ENCODE peak calls at places on chromosomes 3 and 15, in seven cellular contexts. One of them, this sample, is unnamed.

GRCh38 chr15:75725021-75725718 is 12.5 kb upstream of the CSPG4 start:
- DNase-seq in body of pancreas: no peak
- DNase-seq in COR-L47: no peak
- DNase-seq in HS-5: no peak
- DNase-seq in stimulated activated CD8-positive, alpha-beta memory T cell treated with anti-CD3 and anti-CD28 coated beads, Interleukin-15, amount 100 ng/mL, for 24 hours: no peak
- DNase-seq in activated CD4-positive, alpha-beta T cell treated with anti-CD3 and anti-CD28 coated beads, Interleukin-2, amount 10 ng/mL, durations not matched to agents 7 days and 5 days: no peak
- DNase-seq in NCI-H748 treated with DMSO at 0.1 percent for 48 hours: no peak
- DNase-seq in this sample: no peak

GRCh38 chr3:41893977-41894376 is 67.9 kb downstream of the ULK4 start:
- DNase-seq in COR-L47: peak; percentile 6
- DNase-seq in NCI-H748 treated with DMSO at 0.1 percent for 48 hours: no peak
- DNase-seq in body of pancreas: peak; percentile 13
- DNase-seq in HS-5: peak; percentile 23
- DNase-seq in stimulated activated CD8-positive, alpha-beta memory T cell treated with anti-CD3 and anti-CD28 coated beads, Interleukin-15, amount 100 ng/mL, for 24 hours: no peak
- DNase-seq in activated CD4-positive, alpha-beta T cell treated with anti-CD3 and anti-CD28 coated beads, Interleukin-2, amount 10 ng/mL, durations not matched to agents 7 days and 5 days: peak; percentile 19
- DNase-seq in this sample: no peak

GRCh38 chr15:52308446-52309153 is 13.0 kb upstream of the MYO5C start:
- DNase-seq in NCI-H748 treated with DMSO at 0.1 percent for 48 hours: no peak
- DNase-seq in stimulated activated CD8-positive, alpha-beta memory T cell treated with anti-CD3 and anti-CD28 coated beads, Interleukin-15, amount 100 ng/mL, for 24 hours: no peak
- DNase-seq in activated CD4-positive, alpha-beta T cell treated with anti-CD3 and anti-CD28 coated beads, Interleukin-2, amount 10 ng/mL, durations not matched to agents 7 days and 5 days: no peak
- DNase-seq in HS-5: no peak
- DNase-seq in COR-L47: no peak
- DNase-seq in body of pancreas: no peak
- DNase-seq in this sample: no peak

GRCh38 chr3:142560118-142560517 is 18.4 kb downstream of the ATR start:
- DNase-seq in NCI-H748 treated with DMSO at 0.1 percent for 48 hours: no peak
- DNase-seq in stimulated activated CD8-positive, alpha-beta memory T cell treated with anti-CD3 and anti-CD28 coated beads, Interleukin-15, amount 100 ng/mL, for 24 hours: no peak
- DNase-seq in HS-5: no peak
- DNase-seq in COR-L47: no peak
- DNase-seq in activated CD4-positive, alpha-beta T cell treated with anti-CD3 and anti-CD28 coated beads, Interleukin-2, amount 10 ng/mL, durations not matched to agents 7 days and 5 days: no peak
- DNase-seq in body of pancreas: no peak
- DNase-seq in this sample: no peak

GRCh38 chr3:129366312-129366831 is 62.1 kb downstream of the EFCAB12 start:
- DNase-seq in activated CD4-positive, alpha-beta T cell treated with anti-CD3 and anti-CD28 coated beads, Interleukin-2, amount 10 ng/mL, durations not matched to agents 7 days and 5 days: no peak
- DNase-seq in COR-L47: no peak
- DNase-seq in HS-5: no peak
- DNase-seq in NCI-H748 treated with DMSO at 0.1 percent for 48 hours: no peak
- DNase-seq in body of pancreas: no peak
- DNase-seq in stimulated activated CD8-positive, alpha-beta memory T cell treated with anti-CD3 and anti-CD28 coated beads, Interleukin-15, amount 100 ng/mL, for 24 hours: no peak
- DNase-seq in this sample: no peak

GRCh38 chr3:97940034-97940433 is 32.2 kb downstream of the RIOX2 start:
- DNase-seq in NCI-H748 treated with DMSO at 0.1 percent for 48 hours: peak; percentile 25
- DNase-seq in HS-5: no peak
- DNase-seq in activated CD4-positive, alpha-beta T cell treated with anti-CD3 and anti-CD28 coated beads, Interleukin-2, amount 10 ng/mL, durations not matched to agents 7 days and 5 days: peak; percentile 9
- DNase-seq in stimulated activated CD8-positive, alpha-beta memory T cell treated with anti-CD3 and anti-CD28 coated beads, Interleukin-15, amount 100 ng/mL, for 24 hours: no peak
- DNase-seq in COR-L47: peak; percentile 29
- DNase-seq in body of pancreas: no peak
- DNase-seq in this sample: no peak

GRCh38 chr3:128425846-128426127 is 40.9 kb downstream of the DNAJB8 start:
- DNase-seq in NCI-H748 treated with DMSO at 0.1 percent for 48 hours: no peak
- DNase-seq in body of pancreas: no peak
- DNase-seq in COR-L47: no peak
- DNase-seq in activated CD4-positive, alpha-beta T cell treated with anti-CD3 and anti-CD28 coated beads, Interleukin-2, amount 10 ng/mL, durations not matched to agents 7 days and 5 days: no peak
- DNase-seq in HS-5: no peak
- DNase-seq in stimulated activated CD8-positive, alpha-beta memory T cell treated with anti-CD3 and anti-CD28 coated beads, Interleukin-15, amount 100 ng/mL, for 24 hours: no peak
- DNase-seq in this sample: no peak

GRCh38 chr3:183500981-183501704 is 54.4 kb downstream of the KLHL6 start:
- DNase-seq in body of pancreas: no peak
- DNase-seq in stimulated activated CD8-positive, alpha-beta memory T cell treated with anti-CD3 and anti-CD28 coated beads, Interleukin-15, amount 100 ng/mL, for 24 hours: no peak
- DNase-seq in COR-L47: no peak
- DNase-seq in HS-5: no peak
- DNase-seq in NCI-H748 treated with DMSO at 0.1 percent for 48 hours: no peak
- DNase-seq in activated CD4-positive, alpha-beta T cell treated with anti-CD3 and anti-CD28 coated beads, Interleukin-2, amount 10 ng/mL, durations not matched to agents 7 days and 5 days: no peak
- DNase-seq in this sample: no peak

GRCh38 chr15:83064859-83065258 is 2.2 kb downstream of the BTBD1 start:
- DNase-seq in stimulated activated CD8-positive, alpha-beta memory T cell treated with anti-CD3 and anti-CD28 coated beads, Interleukin-15, amount 100 ng/mL, for 24 hours: no peak
- DNase-seq in NCI-H748 treated with DMSO at 0.1 percent for 48 hours: peak; percentile 8
- DNase-seq in HS-5: no peak
- DNase-seq in activated CD4-positive, alpha-beta T cell treated with anti-CD3 and anti-CD28 coated beads, Interleukin-2, amount 10 ng/mL, durations not matched to agents 7 days and 5 days: no peak
- DNase-seq in COR-L47: no peak
- DNase-seq in body of pancreas: no peak
- DNase-seq in this sample: no peak

GRCh38 chr3:40623567-40623966 is 98.8 kb downstream of the ZNF621 start:
- DNase-seq in body of pancreas: no peak
- DNase-seq in NCI-H748 treated with DMSO at 0.1 percent for 48 hours: peak; percentile 6
- DNase-seq in activated CD4-positive, alpha-beta T cell treated with anti-CD3 and anti-CD28 coated beads, Interleukin-2, amount 10 ng/mL, durations not matched to agents 7 days and 5 days: peak; percentile 81
- DNase-seq in COR-L47: no peak
- DNase-seq in stimulated activated CD8-positive, alpha-beta memory T cell treated with anti-CD3 and anti-CD28 coated beads, Interleukin-15, amount 100 ng/mL, for 24 hours: no peak
- DNase-seq in HS-5: peak; percentile 54
- DNase-seq in this sample: peak; percentile 41

GRCh38 chr15:23616536-23616935 is 31.1 kb downstream of the MAGEL2 start:
- DNase-seq in stimulated activated CD8-positive, alpha-beta memory T cell treated with anti-CD3 and anti-CD28 coated beads, Interleukin-15, amount 100 ng/mL, for 24 hours: no peak
- DNase-seq in NCI-H748 treated with DMSO at 0.1 percent for 48 hours: no peak
- DNase-seq in HS-5: no peak
- DNase-seq in body of pancreas: no peak
- DNase-seq in COR-L47: no peak
- DNase-seq in activated CD4-positive, alpha-beta T cell treated with anti-CD3 and anti-CD28 coated beads, Interleukin-2, amount 10 ng/mL, durations not matched to agents 7 days and 5 days: no peak
- DNase-seq in this sample: no peak

GRCh38 chr3:148389916-148390315 is 307.8 kb upstream of the AGTR1 start:
- DNase-seq in HS-5: no peak
- DNase-seq in body of pancreas: no peak
- DNase-seq in stimulated activated CD8-positive, alpha-beta memory T cell treated with anti-CD3 and anti-CD28 coated beads, Interleukin-15, amount 100 ng/mL, for 24 hours: no peak
- DNase-seq in NCI-H748 treated with DMSO at 0.1 percent for 48 hours: no peak
- DNase-seq in COR-L47: no peak
- DNase-seq in activated CD4-positive, alpha-beta T cell treated with anti-CD3 and anti-CD28 coated beads, Interleukin-2, amount 10 ng/mL, durations not matched to agents 7 days and 5 days: no peak
- DNase-seq in this sample: no peak

GRCh38 chr3:48030188-48030587 is 14.0 kb upstream of the MAP4 start:
- DNase-seq in NCI-H748 treated with DMSO at 0.1 percent for 48 hours: no peak
- DNase-seq in HS-5: no peak
- DNase-seq in COR-L47: no peak
- DNase-seq in stimulated activated CD8-positive, alpha-beta memory T cell treated with anti-CD3 and anti-CD28 coated beads, Interleukin-15, amount 100 ng/mL, for 24 hours: no peak
- DNase-seq in activated CD4-positive, alpha-beta T cell treated with anti-CD3 and anti-CD28 coated beads, Interleukin-2, amount 10 ng/mL, durations not matched to agents 7 days and 5 days: no peak
- DNase-seq in body of pancreas: no peak
- DNase-seq in this sample: no peak

GRCh38 chr3:127371846-127372245 is 84.0 kb upstream of the PRR20G start:
- DNase-seq in COR-L47: no peak
- DNase-seq in activated CD4-positive, alpha-beta T cell treated with anti-CD3 and anti-CD28 coated beads, Interleukin-2, amount 10 ng/mL, durations not matched to agents 7 days and 5 days: no peak
- DNase-seq in NCI-H748 treated with DMSO at 0.1 percent for 48 hours: no peak
- DNase-seq in body of pancreas: no peak
- DNase-seq in stimulated activated CD8-positive, alpha-beta memory T cell treated with anti-CD3 and anti-CD28 coated beads, Interleukin-15, amount 100 ng/mL, for 24 hours: no peak
- DNase-seq in HS-5: no peak
- DNase-seq in this sample: no peak

GRCh38 chr15:68271854-68272471 is 5.6 kb upstream of the FEM1B start:
- DNase-seq in NCI-H748 treated with DMSO at 0.1 percent for 48 hours: no peak
- DNase-seq in body of pancreas: no peak
- DNase-seq in COR-L47: no peak
- DNase-seq in stimulated activated CD8-positive, alpha-beta memory T cell treated with anti-CD3 and anti-CD28 coated beads, Interleukin-15, amount 100 ng/mL, for 24 hours: no peak
- DNase-seq in activated CD4-positive, alpha-beta T cell treated with anti-CD3 and anti-CD28 coated beads, Interleukin-2, amount 10 ng/mL, durations not matched to agents 7 days and 5 days: no peak
- DNase-seq in HS-5: peak; percentile 55
- DNase-seq in this sample: no peak

GRCh38 chr15:97036301-97036700 is 705.8 kb downstream of the NR2F2 start:
- DNase-seq in body of pancreas: no peak
- DNase-seq in stimulated activated CD8-positive, alpha-beta memory T cell treated with anti-CD3 and anti-CD28 coated beads, Interleukin-15, amount 100 ng/mL, for 24 hours: no peak
- DNase-seq in activated CD4-positive, alpha-beta T cell treated with anti-CD3 and anti-CD28 coated beads, Interleukin-2, amount 10 ng/mL, durations not matched to agents 7 days and 5 days: no peak
- DNase-seq in NCI-H748 treated with DMSO at 0.1 percent for 48 hours: no peak
- DNase-seq in HS-5: no peak
- DNase-seq in COR-L47: no peak
- DNase-seq in this sample: no peak

GRCh38 chr3:53705774-53706173 is 140.4 kb downstream of the CHDH start:
- DNase-seq in COR-L47: no peak
- DNase-seq in activated CD4-positive, alpha-beta T cell treated with anti-CD3 and anti-CD28 coated beads, Interleukin-2, amount 10 ng/mL, durations not matched to agents 7 days and 5 days: no peak
- DNase-seq in stimulated activated CD8-positive, alpha-beta memory T cell treated with anti-CD3 and anti-CD28 coated beads, Interleukin-15, amount 100 ng/mL, for 24 hours: no peak
- DNase-seq in body of pancreas: no peak
- DNase-seq in NCI-H748 treated with DMSO at 0.1 percent for 48 hours: no peak
- DNase-seq in HS-5: no peak
- DNase-seq in this sample: no peak

GRCh38 chr15:39801641-39802309 is 19.1 kb upstream of the FSIP1 start:
- DNase-seq in HS-5: no peak
- DNase-seq in NCI-H748 treated with DMSO at 0.1 percent for 48 hours: peak; percentile 27
- DNase-seq in COR-L47: peak; percentile 30
- DNase-seq in activated CD4-positive, alpha-beta T cell treated with anti-CD3 and anti-CD28 coated beads, Interleukin-2, amount 10 ng/mL, durations not matched to agents 7 days and 5 days: peak; percentile 15
- DNase-seq in stimulated activated CD8-positive, alpha-beta memory T cell treated with anti-CD3 and anti-CD28 coated beads, Interleukin-15, amount 100 ng/mL, for 24 hours: no peak
- DNase-seq in body of pancreas: peak; percentile 57
- DNase-seq in this sample: peak; percentile 52

GRCh38 chr15:60237411-60237810 is 160.4 kb downstream of the ANXA2 start:
- DNase-seq in HS-5: no peak
- DNase-seq in NCI-H748 treated with DMSO at 0.1 percent for 48 hours: no peak
- DNase-seq in activated CD4-positive, alpha-beta T cell treated with anti-CD3 and anti-CD28 coated beads, Interleukin-2, amount 10 ng/mL, durations not matched to agents 7 days and 5 days: no peak
- DNase-seq in COR-L47: no peak
- DNase-seq in body of pancreas: no peak
- DNase-seq in stimulated activated CD8-positive, alpha-beta memory T cell treated with anti-CD3 and anti-CD28 coated beads, Interleukin-15, amount 100 ng/mL, for 24 hours: no peak
- DNase-seq in this sample: no peak

GRCh38 chr3:14451844-14452533 is 49.6 kb downstream of the SLC6A6 start:
- DNase-seq in HS-5: peak; percentile 43
- DNase-seq in stimulated activated CD8-positive, alpha-beta memory T cell treated with anti-CD3 and anti-CD28 coated beads, Interleukin-15, amount 100 ng/mL, for 24 hours: no peak
- DNase-seq in NCI-H748 treated with DMSO at 0.1 percent for 48 hours: no peak
- DNase-seq in activated CD4-positive, alpha-beta T cell treated with anti-CD3 and anti-CD28 coated beads, Interleukin-2, amount 10 ng/mL, durations not matched to agents 7 days and 5 days: no peak
- DNase-seq in COR-L47: no peak
- DNase-seq in body of pancreas: peak; percentile 31
- DNase-seq in this sample: peak; percentile 55

GRCh38 chr15:80977627-80978036 is 12.0 kb downstream of the MESD start:
- DNase-seq in stimulated activated CD8-positive, alpha-beta memory T cell treated with anti-CD3 and anti-CD28 coated beads, Interleukin-15, amount 100 ng/mL, for 24 hours: no peak
- DNase-seq in activated CD4-positive, alpha-beta T cell treated with anti-CD3 and anti-CD28 coated beads, Interleukin-2, amount 10 ng/mL, durations not matched to agents 7 days and 5 days: peak; percentile 49
- DNase-seq in body of pancreas: peak; percentile 60
- DNase-seq in NCI-H748 treated with DMSO at 0.1 percent for 48 hours: peak; percentile 29
- DNase-seq in HS-5: no peak
- DNase-seq in COR-L47: peak; percentile 18
- DNase-seq in this sample: peak; percentile 57

GRCh38 chr3:158770254-158771017 is 31.4 kb upstream of the MFSD1 start:
- DNase-seq in body of pancreas: no peak
- DNase-seq in HS-5: no peak
- DNase-seq in NCI-H748 treated with DMSO at 0.1 percent for 48 hours: no peak
- DNase-seq in COR-L47: no peak
- DNase-seq in stimulated activated CD8-positive, alpha-beta memory T cell treated with anti-CD3 and anti-CD28 coated beads, Interleukin-15, amount 100 ng/mL, for 24 hours: no peak
- DNase-seq in activated CD4-positive, alpha-beta T cell treated with anti-CD3 and anti-CD28 coated beads, Interleukin-2, amount 10 ng/mL, durations not matched to agents 7 days and 5 days: no peak
- DNase-seq in this sample: no peak

GRCh38 chr3:156637480-156638022 is 36.8 kb upstream of the TIPARP start:
- DNase-seq in NCI-H748 treated with DMSO at 0.1 percent for 48 hours: no peak
- DNase-seq in body of pancreas: no peak
- DNase-seq in stimulated activated CD8-positive, alpha-beta memory T cell treated with anti-CD3 and anti-CD28 coated beads, Interleukin-15, amount 100 ng/mL, for 24 hours: no peak
- DNase-seq in HS-5: no peak
- DNase-seq in COR-L47: no peak
- DNase-seq in activated CD4-positive, alpha-beta T cell treated with anti-CD3 and anti-CD28 coated beads, Interleukin-2, amount 10 ng/mL, durations not matched to agents 7 days and 5 days: no peak
- DNase-seq in this sample: no peak

GRCh38 chr3:141104151-141104741 is 53.1 kb downstream of the SPSB4 start:
- DNase-seq in body of pancreas: peak; percentile 83
- DNase-seq in activated CD4-positive, alpha-beta T cell treated with anti-CD3 and anti-CD28 coated beads, Interleukin-2, amount 10 ng/mL, durations not matched to agents 7 days and 5 days: no peak
- DNase-seq in stimulated activated CD8-positive, alpha-beta memory T cell treated with anti-CD3 and anti-CD28 coated beads, Interleukin-15, amount 100 ng/mL, for 24 hours: no peak
- DNase-seq in NCI-H748 treated with DMSO at 0.1 percent for 48 hours: no peak
- DNase-seq in COR-L47: no peak
- DNase-seq in HS-5: no peak
- DNase-seq in this sample: no peak

GRCh38 chr15:42994546-42994945 is 74.0 kb upstream of the TTBK2 start:
- DNase-seq in stimulated activated CD8-positive, alpha-beta memory T cell treated with anti-CD3 and anti-CD28 coated beads, Interleukin-15, amount 100 ng/mL, for 24 hours: no peak
- DNase-seq in COR-L47: no peak
- DNase-seq in body of pancreas: no peak
- DNase-seq in HS-5: peak; percentile 41
- DNase-seq in NCI-H748 treated with DMSO at 0.1 percent for 48 hours: no peak
- DNase-seq in activated CD4-positive, alpha-beta T cell treated with anti-CD3 and anti-CD28 coated beads, Interleukin-2, amount 10 ng/mL, durations not matched to agents 7 days and 5 days: no peak
- DNase-seq in this sample: no peak

GRCh38 chr3:14552717-14553116 is 12.6 kb upstream of the GRIP2 start:
- DNase-seq in COR-L47: no peak
- DNase-seq in body of pancreas: no peak
- DNase-seq in NCI-H748 treated with DMSO at 0.1 percent for 48 hours: no peak
- DNase-seq in HS-5: no peak
- DNase-seq in stimulated activated CD8-positive, alpha-beta memory T cell treated with anti-CD3 and anti-CD28 coated beads, Interleukin-15, amount 100 ng/mL, for 24 hours: no peak
- DNase-seq in activated CD4-positive, alpha-beta T cell treated with anti-CD3 and anti-CD28 coated beads, Interleukin-2, amount 10 ng/mL, durations not matched to agents 7 days and 5 days: no peak
- DNase-seq in this sample: no peak

GRCh38 chr15:65561934-65562333 is 31.7 kb downstream of the HACD3 start:
- DNase-seq in stimulated activated CD8-positive, alpha-beta memory T cell treated with anti-CD3 and anti-CD28 coated beads, Interleukin-15, amount 100 ng/mL, for 24 hours: no peak
- DNase-seq in HS-5: no peak
- DNase-seq in body of pancreas: no peak
- DNase-seq in COR-L47: no peak
- DNase-seq in activated CD4-positive, alpha-beta T cell treated with anti-CD3 and anti-CD28 coated beads, Interleukin-2, amount 10 ng/mL, durations not matched to agents 7 days and 5 days: no peak
- DNase-seq in NCI-H748 treated with DMSO at 0.1 percent for 48 hours: no peak
- DNase-seq in this sample: no peak

This sample was measured in mucosa of descending colon.